ENCODE peak calls at places on chromosomes 16 and 17, in seven cellular contexts. S is AG09319; C is Peyer's patch; Y is CD8-positive, alpha-beta T cell; R is fibroblast of pulmonary artery; M is lung; B is testis. V is an unnamed sample.

GRCh38 chr16:23188911-23189310 is 6.4 kb downstream of the SCNN1G start:
- DNase-seq in R (no peak), C (no peak), S (no peak), M (no peak), Y (no peak), B (no peak), V (no peak)

GRCh38 chr17:65434251-65434650 is 127.2 kb downstream of the AXIN2 start:
- DNase-seq in S (no peak), C (no peak), Y (no peak), R (no peak), M (no peak), B (no peak), V (no peak)

GRCh38 chr16:12210925-12211869 is 234.7 kb downstream of the SNX29 start:
- DNase-seq in R (no peak), S (no peak), B (no peak), M (no peak), Y (no peak), C (peak), V (no peak)

GRCh38 chr17:61382796-61383688 is 16.6 kb upstream of the TBX2 start:
- DNase-seq in Y (no peak), R (no peak), M (no peak), B (no peak), S (no peak), C (no peak), V (no peak)

GRCh38 chr16:80150978-80151705 is 389.7 kb upstream of the DYNLRB2 start:
- DNase-seq in S (peak), B (no peak), C (no peak), R (no peak), Y (no peak), M (no peak), V (no peak)

GRCh38 chr16:56950881-56951771 is 10.6 kb upstream of the CETP start:
- DNase-seq in S (no peak), Y (peak), R (peak), C (peak), B (peak), M (peak), V (no peak)

GRCh38 chr17:2023692-2024571 is 1.2 kb downstream of the RTN4RL1 start:
- DNase-seq in Y (peak), M (peak), B (peak), C (peak), R (peak), S (no peak), V (no peak)

GRCh38 chr16:10578474-10579316 is 1.7 kb downstream of the EMP2 start:
- DNase-seq in S (no peak), C (peak), R (no peak), B (no peak), Y (no peak), M (peak), V (no peak)

GRCh38 chr16:75262104-75262799 is 10.8 kb upstream of the BCAR1 start:
- DNase-seq in R (no peak), B (no peak), M (no peak), C (peak), S (no peak), Y (no peak), V (no peak)

GRCh38 chr16:50532576-50532975 is 15.6 kb upstream of the NKD1 start:
- DNase-seq in R (no peak), S (no peak), M (no peak), C (no peak), Y (no peak), B (no peak), V (no peak)

GRCh38 chr17:68762911-68763310 is 161.7 kb upstream of the FAM20A start:
- DNase-seq in M (no peak), C (no peak), R (no peak), S (no peak), Y (no peak), B (no peak), V (no peak)

GRCh38 chr17:68763551-68763950 is 162.4 kb upstream of the FAM20A start:
- DNase-seq in Y (no peak), S (no peak), M (no peak), B (no peak), C (no peak), R (no peak), V (no peak)

GRCh38 chr17:68759343-68760140 is 158.4 kb upstream of the FAM20A start:
- DNase-seq in R (peak), C (peak), S (peak), B (peak), Y (peak), M (peak), V (no peak)

GRCh38 chr17:68759002-68759342 is 157.8 kb upstream of the FAM20A start:
- DNase-seq in C (no peak), S (no peak), Y (no peak), R (no peak), M (no peak), B (no peak), V (no peak)

DNA sequence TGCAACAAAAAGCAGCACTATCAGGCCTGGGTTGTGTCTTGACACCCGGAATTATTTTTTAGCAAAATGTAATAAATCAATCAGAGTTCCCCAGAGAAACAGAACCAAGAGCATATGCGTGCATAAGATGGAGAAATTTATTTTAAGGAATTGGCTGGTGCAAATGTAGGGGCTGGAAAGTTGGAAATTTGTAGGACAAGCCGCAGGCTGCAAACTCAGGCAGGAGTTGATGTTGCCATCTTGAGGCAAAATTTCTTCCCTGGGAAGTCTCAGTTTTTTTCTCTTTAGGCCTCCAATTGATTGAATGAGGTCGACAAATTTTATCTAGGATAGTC is 158.9 kb upstream of the FAM20A start:
- DNase-seq in Y (no peak), C (no peak), M (no peak), B (no peak), R (no peak), S (no peak), V (no peak)
- TF ChIP-seq CTCF in Y (no peak), C (no peak), M (no peak), B (no peak), R (no peak), S (no peak), V (peak)

GRCh38 chr16:86020971-86021370 is 122.0 kb downstream of the IRF8 start:
- DNase-seq in Y (no peak), C (no peak), M (no peak), R (no peak), B (no peak), S (no peak), V (no peak)

GRCh38 chr16:86022381-86022960 is 123.5 kb downstream of the IRF8 start:
- DNase-seq in R (no peak), Y (no peak), S (no peak), M (no peak), B (no peak), C (peak), V (no peak)

GRCh38 chr16:86018487-86018886 is 119.5 kb downstream of the IRF8 start:
- DNase-seq in S (no peak), R (peak), M (peak), Y (peak), C (peak), B (no peak), V (no peak)

GRCh38 chr16:86016201-86016965 is 117.4 kb downstream of the IRF8 start:
- DNase-seq in C (peak), R (peak), S (peak), Y (peak), B (peak), M (peak), V (no peak)

GRCh38 chr16:86019446-86020047 is 120.6 kb downstream of the IRF8 start:
- DNase-seq in B (peak), C (peak), M (no peak), R (no peak), S (no peak), Y (no peak), V (no peak)
- TF ChIP-seq CTCF in B (no peak), C (no peak), M (no peak), R (peak), S (no peak), Y (no peak), V (peak)

GRCh38 chr16:85728879-85729278 is 22.0 kb downstream of the C16orf74 start:
- DNase-seq in R (no peak), S (no peak), B (no peak), C (no peak), Y (no peak), M (no peak), V (no peak)
- TF ChIP-seq CTCF in R (peak), S (no peak), B (no peak), C (no peak), Y (no peak), M (no peak), V (no peak)

GRCh38 chr17:77821114-77821513 is 137.4 kb upstream of the TNRC6C start:
- DNase-seq in Y (no peak), C (no peak), M (no peak), B (no peak), S (no peak), R (no peak), V (no peak)
- TF ChIP-seq CTCF in Y (no peak), C (no peak), M (no peak), B (no peak), S (no peak), R (no peak), V (no peak)

GRCh38 chr16:88576307-88576706 is 6.1 kb downstream of the ZC3H18 start:
- DNase-seq in B (no peak), S (no peak), M (no peak), R (no peak), C (no peak), Y (no peak), V (no peak)

GRCh38 chr16:88577166-88577565 is 7.0 kb downstream of the ZC3H18 start:
- DNase-seq in B (no peak), R (no peak), S (no peak), C (no peak), M (no peak), Y (no peak), V (no peak)

GRCh38 chr16:88578446-88579313 is 8.5 kb downstream of the ZC3H18 start:
- DNase-seq in R (no peak), B (no peak), Y (peak), S (no peak), M (no peak), C (no peak), V (no peak)

GRCh38 chr16:88570691-88571092 is 489 bp downstream of the ZC3H18 start:
- DNase-seq in C (peak), R (no peak), B (peak), Y (peak), M (no peak), S (no peak), V (no peak)

DNA sequence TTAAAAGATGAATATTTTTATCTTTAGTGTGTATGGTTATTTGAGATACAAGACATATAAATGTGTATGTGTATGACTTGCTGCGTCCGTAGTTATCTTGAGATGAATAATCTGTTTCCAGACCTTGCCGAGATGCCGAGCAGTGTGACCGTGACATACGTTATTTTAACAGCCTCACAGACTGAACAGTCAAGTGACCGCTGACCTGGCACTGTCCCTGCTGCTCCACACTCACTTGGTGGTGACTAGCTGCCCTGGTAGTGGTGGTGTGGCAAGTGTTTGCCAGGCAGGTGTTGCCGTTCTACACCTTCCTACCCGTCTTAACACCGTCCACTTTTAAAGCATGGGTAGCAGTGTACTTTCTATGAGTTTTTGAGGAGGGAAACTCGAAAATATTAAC is 5.0 kb downstream of the ZC3H18 start:
- DNase-seq in M (no peak), R (no peak), Y (no peak), B (no peak), S (no peak), C (no peak), V (no peak)
- TF ChIP-seq CTCF in M (no peak), R (no peak), Y (no peak), B (no peak), S (no peak), C (no peak), V (no peak)

V was measured in natural killer cell.